ENCODE peak calls at places on chromosome 9, in eight cellular contexts. N, A, T, B, E, W, I and K are unnamed samples.

GRCh38 chr9:114266969-114267368 is 55.9 kb upstream of the ORM1 start:
- DNase-seq in N (no peak), A (peak; percentile 68), T (no peak), B (no peak), E (no peak), W (no peak), I (no peak), K (no peak)

GRCh38 chr9:127135056-127135745 is 12.8 kb upstream of the ANGPTL2 start:
- DNase-seq in N (no peak), A (no peak), T (no peak), B (no peak), E (no peak), W (no peak), I (no peak), K (no peak)

GRCh38 chr9:304106-304505 is 89.4 kb downstream of the DOCK8 start:
- DNase-seq in N (no peak), A (no peak), T (no peak), B (no peak), E (no peak), W (no peak), I (no peak), K (no peak)

GRCh38 chr9:123039617-123040219 is 6.3 kb downstream of the GPR21 start:
- DNase-seq in N (no peak), A (no peak), T (no peak), B (no peak), E (no peak), W (no peak), I (no peak), K (no peak)

GRCh38 chr9:81787747-81788632 is 98.6 kb upstream of the TLE1 start:
- DNase-seq in N (no peak), A (peak; percentile 87), T (peak; percentile 41), B (peak; percentile 73), E (no peak), W (no peak), I (no peak), K (no peak)

GRCh38 chr9:76725885-76726284 is 38.4 kb upstream of the PCA3 start:
- DNase-seq in N (no peak), A (no peak), T (no peak), B (no peak), E (no peak), W (no peak), I (no peak), K (no peak)

GRCh38 chr9:122463828-122464632 is 13.7 kb downstream of the OR1J1 start:
- DNase-seq in N (peak; percentile 28), A (no peak), T (no peak), B (peak; percentile 69), E (peak; percentile 27), W (peak; percentile 45), I (peak; percentile 53), K (peak; percentile 23)

GRCh38 chr9:111561165-111561719 is 36.3 kb downstream of the ZNF483 start:
- DNase-seq in N (no peak), A (no peak), T (no peak), B (no peak), E (no peak), W (no peak), I (no peak), K (no peak)

GRCh38 chr9:35840901-35841900 is 12.2 kb downstream of the TMEM8B start:
- DNase-seq in N (no peak), A (no peak), T (no peak), B (no peak), E (no peak), W (no peak), I (no peak), K (no peak)

GRCh38 chr9:120941046-120941770 is 14.6 kb upstream of the TRAF1 start:
- DNase-seq in N (no peak), A (peak; percentile 60), T (no peak), B (no peak), E (no peak), W (no peak), I (no peak), K (no peak)

GRCh38 chr9:107465467-107466451 is 23.8 kb downstream of the KLF4 start:
- DNase-seq in N (no peak), A (peak; percentile 33), T (peak; percentile 84), B (no peak), E (peak; percentile 84), W (no peak), I (peak; percentile 64), K (peak; percentile 80)

GRCh38 chr9:137305060-137305787 is 3.2 kb upstream of the NRARP start:
- DNase-seq in N (no peak), A (no peak), T (no peak), B (no peak), E (peak; percentile 48), W (no peak), I (peak; percentile 48), K (peak; percentile 66)

GRCh38 chr9:121266906-121267650 is 884 bp upstream of the GSN start:
- DNase-seq in N (no peak), A (no peak), T (no peak), B (no peak), E (no peak), W (no peak), I (no peak), K (no peak)

GRCh38 chr9:107243757-107244156 is 39.3 kb upstream of the RAD23B start:
- DNase-seq in N (peak; percentile 99), A (peak; percentile 83), T (no peak), B (peak; percentile 89), E (no peak), W (no peak), I (no peak), K (no peak)

GRCh38 chr9:129781991-129782390 is 21.0 kb upstream of the TOR1B start:
- DNase-seq in N (no peak), A (no peak), T (no peak), B (no peak), E (no peak), W (no peak), I (no peak), K (no peak)

GRCh38 chr9:99307846-99308245 is 85.8 kb downstream of the SEC61B start:
- DNase-seq in N (no peak), A (no peak), T (no peak), B (no peak), E (no peak), W (no peak), I (no peak), K (no peak)

GRCh38 chr9:127661342-127661741 is 45.4 kb upstream of the CFAP157 start:
- DNase-seq in N (no peak), A (no peak), T (no peak), B (no peak), E (peak; percentile 70), W (no peak), I (no peak), K (no peak)

GRCh38 chr9:10265102-10265708 is 347.6 kb downstream of the PTPRD start:
- DNase-seq in N (no peak), A (peak; percentile 82), T (no peak), B (no peak), E (no peak), W (no peak), I (no peak), K (no peak)

GRCh38 chr9:638152-638551 is 203.3 kb upstream of the DMRT1 start:
- DNase-seq in N (no peak), A (no peak), T (no peak), B (no peak), E (no peak), W (no peak), I (no peak), K (no peak)

GRCh38 chr9:125405938-125406811 is 144.5 kb downstream of the GAPVD1 start:
- DNase-seq in N (no peak), A (peak; percentile 25), T (no peak), B (peak; percentile 46), E (no peak), W (no peak), I (peak; percentile 62), K (no peak)
- TF ChIP-seq RAD21 in N (no peak), A (no peak), T (no peak), B (no peak), E (no peak), W (no peak), I (no peak), K (no peak)

GRCh38 chr9:78144663-78145377 is 91.1 kb upstream of the CEP78 start:
- DNase-seq in N (no peak), A (no peak), T (no peak), B (no peak), E (no peak), W (no peak), I (no peak), K (no peak)
- TF ChIP-seq RAD21 in N (no peak), A (no peak), T (no peak), B (no peak), E (no peak), W (no peak), I (no peak), K (no peak)

GRCh38 chr9:90858505-90858904 is 56.9 kb downstream of the SYK start:
- DNase-seq in N (no peak), A (no peak), T (no peak), B (no peak), E (no peak), W (no peak), I (no peak), K (no peak)

GRCh38 chr9:90855208-90856000 is 53.8 kb downstream of the SYK start:
- DNase-seq in N (no peak), A (no peak), T (no peak), B (no peak), E (no peak), W (no peak), I (no peak), K (no peak)

GRCh38 chr9:90857855-90858254 is 56.2 kb downstream of the SYK start:
- DNase-seq in N (no peak), A (no peak), T (no peak), B (no peak), E (no peak), W (no peak), I (no peak), K (no peak)

GRCh38 chr9:90854637-90855036 is 53.0 kb downstream of the SYK start:
- DNase-seq in N (no peak), A (no peak), T (no peak), B (no peak), E (no peak), W (no peak), I (no peak), K (no peak)

GRCh38 chr9:90857103-90857502 is 55.5 kb downstream of the SYK start:
- DNase-seq in N (no peak), A (no peak), T (no peak), B (no peak), E (no peak), W (no peak), I (no peak), K (no peak)
- TF ChIP-seq RAD21 in N (no peak), A (no peak), T (no peak), B (no peak), E (no peak), W (no peak), I (no peak), K (no peak)

GRCh38 chr9:133333566-133333965 is 2.4 kb downstream of the SURF6 start:
- DNase-seq in N (no peak), A (no peak), T (no peak), B (no peak), E (no peak), W (no peak), I (no peak), K (no peak)

GRCh38 chr9:133333011-133333410 is 3.0 kb downstream of the SURF6 start:
- DNase-seq in N (no peak), A (no peak), T (no peak), B (no peak), E (no peak), W (no peak), I (no peak), K (no peak)

GRCh38 chr9:133335924-133336811 is at the start of gene SURF6:
- DNase-seq in N (peak; percentile 81), A (peak; percentile 81), T (peak; percentile 75), B (peak; percentile 78), E (peak; percentile 96), W (peak; percentile 69), I (peak; percentile 93), K (peak; percentile 92)

GRCh38 chr9:133332381-133332730 is 3.6 kb downstream of the SURF6 start:
- DNase-seq in N (no peak), A (no peak), T (no peak), B (no peak), E (no peak), W (no peak), I (no peak), K (no peak)

GRCh38 chr9:133334161-133334560 is 1.8 kb downstream of the SURF6 start:
- DNase-seq in N (no peak), A (no peak), T (no peak), B (no peak), E (no peak), W (no peak), I (no peak), K (peak; percentile 67)
- TF ChIP-seq RAD21 in N (no peak), A (no peak), T (no peak), B (no peak), E (no peak), W (no peak), I (no peak), K (no peak)